ENCODE peak calls at places on chromosomes 3 and 15, in nine cellular contexts. S is substantia nigra; E is psoas muscle; B is cardiac muscle cell; O is astrocyte; C is CD8-positive, alpha-beta T cell; G is hepatocyte; H is breast epithelium; M is prostate gland. Q is an unnamed sample.

GRCh38 chr15:23397779-23398178 is 43.2 kb downstream of the GOLGA8S start:
- DNase-seq in G (no peak), B (no peak), C (no peak), M (peak), E (no peak), O (no peak), S (no peak), H (no peak), Q (no peak)

GRCh38 chr3:130841357-130841756 is 52.5 kb upstream of the ATP2C1 start:
- DNase-seq in C (no peak), S (no peak), B (no peak), O (peak), G (no peak), H (no peak), E (no peak), M (no peak), Q (no peak)

GRCh38 chr3:15440891-15441290 is 13.5 kb downstream of the EAF1 start:
- DNase-seq in B (peak), C (no peak), E (no peak), S (no peak), G (no peak), H (no peak), M (no peak), O (no peak), Q (no peak)

GRCh38 chr3:72844436-72844999 is 3.7 kb downstream of the SHQ1 start:
- DNase-seq in S (no peak), E (no peak), O (peak), B (peak), C (no peak), H (no peak), G (no peak), M (no peak), Q (no peak)

GRCh38 chr3:94137377-94137776 is 74.5 kb downstream of the NSUN3 start:
- DNase-seq in G (no peak), C (no peak), O (peak), H (no peak), B (no peak), E (no peak), M (no peak), S (no peak), Q (no peak)

GRCh38 chr3:30286007-30286669 is 320.3 kb upstream of the TGFBR2 start:
- DNase-seq in H (peak), S (no peak), C (no peak), G (peak), B (peak), M (peak), O (peak), E (peak), Q (no peak)

GRCh38 chr3:66038726-66039589 is at the start of gene MAGI1:
- DNase-seq in H (peak), C (no peak), S (peak), B (peak), O (peak), G (peak), M (peak), E (peak), Q (no peak)

GRCh38 chr3:38141952-38142273 is 3.5 kb downstream of the MYD88 start:
- DNase-seq in O (no peak), B (no peak), S (no peak), H (no peak), M (no peak), E (no peak), C (no peak), G (no peak), Q (no peak)

GRCh38 chr3:21876742-21877141 is 125.7 kb upstream of the ZNF385D start:
- DNase-seq in O (no peak), S (no peak), G (no peak), C (no peak), M (no peak), B (no peak), H (no peak), E (no peak), Q (no peak)

GRCh38 chr15:94387854-94388441 is 156.6 kb downstream of the MCTP2 start:
- DNase-seq in G (no peak), H (no peak), S (no peak), O (no peak), B (no peak), C (no peak), M (no peak), E (no peak), Q (no peak)

GRCh38 chr15:81752149-81752942 is 293.5 kb downstream of the MEX3B start:
- DNase-seq in O (no peak), B (peak), S (no peak), C (no peak), E (peak), G (peak), H (peak), M (peak), Q (no peak)

GRCh38 chr15:89724621-89725020 is 26.4 kb downstream of the MESP1 start:
- DNase-seq in B (no peak), C (no peak), O (no peak), G (no peak), M (no peak), H (no peak), S (no peak), E (no peak), Q (no peak)

GRCh38 chr3:55252921-55253320 is 234.2 kb downstream of the WNT5A start:
- DNase-seq in O (peak), B (no peak), E (no peak), G (no peak), M (no peak), H (no peak), S (no peak), C (no peak), Q (no peak)

GRCh38 chr3:42544492-42545283 is 37.1 kb downstream of the SEC22C start:
- DNase-seq in H (peak), S (no peak), O (no peak), M (peak), E (no peak), B (no peak), G (peak), C (no peak), Q (no peak)

GRCh38 chr3:170154569-170155143 is 26.9 kb downstream of the PHC3 start:
- DNase-seq in H (no peak), C (no peak), G (no peak), S (no peak), O (no peak), M (no peak), E (no peak), B (no peak), Q (no peak)

GRCh38 chr3:128784228-128784627 is 58.2 kb downstream of the RAB7A start:
- DNase-seq in M (no peak), E (peak), S (no peak), G (peak), O (no peak), C (peak), H (no peak), B (peak), Q (peak)

GRCh38 chr15:85312925-85313324 is 67.5 kb upstream of the AKAP13 start:
- DNase-seq in S (no peak), B (peak), M (no peak), C (no peak), G (no peak), H (no peak), E (no peak), O (no peak), Q (no peak)

GRCh38 chr15:73996939-73997338 is 2.4 kb downstream of the PML start:
- DNase-seq in M (no peak), E (no peak), C (no peak), B (peak), G (no peak), H (no peak), O (no peak), S (no peak), Q (no peak)

GRCh38 chr3:64342940-64343691 is 117.8 kb upstream of the PRICKLE2 start:
- DNase-seq in G (peak), E (no peak), C (no peak), M (no peak), B (peak), S (no peak), O (peak), H (peak), Q (no peak)

GRCh38 chr3:147361671-147362420 is 44.5 kb downstream of the ZIC4 start:
- DNase-seq in O (no peak), C (no peak), B (peak), E (peak), M (no peak), G (peak), S (no peak), H (no peak), Q (no peak)

GRCh38 chr3:2851835-2852234 is 258.3 kb downstream of the IL5RA start:
- DNase-seq in H (no peak), O (no peak), S (no peak), C (no peak), B (no peak), M (no peak), E (peak), G (peak), Q (no peak)

GRCh38 chr15:98523912-98524255 is 124.5 kb upstream of the IGF1R start:
- DNase-seq in C (no peak), M (no peak), S (no peak), H (no peak), E (no peak), B (no peak), O (no peak), G (no peak), Q (no peak)

GRCh38 chr3:141093971-141094401 is 42.8 kb downstream of the SPSB4 start:
- DNase-seq in S (no peak), M (peak), E (peak), B (peak), C (no peak), O (peak), G (no peak), H (peak), Q (no peak)

GRCh38 chr3:44104668-44105321 is 136.9 kb upstream of the TOPAZ1 start:
- DNase-seq in H (no peak), C (no peak), B (peak), S (no peak), M (no peak), O (peak), G (peak), E (no peak), Q (no peak)

GRCh38 chr15:90393040-90393439 is 5.0 kb downstream of the IQGAP1 start:
- DNase-seq in M (no peak), H (no peak), C (no peak), B (no peak), G (no peak), O (no peak), E (no peak), S (no peak), Q (no peak)

GRCh38 chr15:70494861-70495571 is 268.3 kb downstream of the UACA start:
- DNase-seq in M (no peak), S (no peak), B (peak), H (no peak), E (no peak), G (peak), C (no peak), O (peak), Q (no peak)

GRCh38 chr3:89315750-89316149 is 208.3 kb downstream of the EPHA3 start:
- DNase-seq in S (no peak), B (no peak), H (no peak), C (no peak), E (no peak), G (no peak), M (no peak), O (peak), Q (no peak)

GRCh38 chr3:110454066-110454465 is 617.5 kb upstream of the NECTIN3 start:
- DNase-seq in S (no peak), E (no peak), G (no peak), B (no peak), O (no peak), H (no peak), M (no peak), C (no peak), Q (no peak)

GRCh38 chr3:8280161-8280560 is 221.5 kb upstream of the LMCD1 start:
- DNase-seq in C (no peak), S (no peak), H (no peak), M (no peak), G (no peak), B (no peak), E (no peak), O (no peak), Q (no peak)

GRCh38 chr3:49469037-49469875 is 811 bp upstream of the DAG1 start:
- DNase-seq in G (peak), B (peak), S (no peak), H (peak), O (peak), E (peak), C (no peak), M (peak), Q (no peak)

GRCh38 chr3:156770699-156771414 is 55.3 kb upstream of the LEKR1 start:
- DNase-seq in H (no peak), O (no peak), G (no peak), S (no peak), M (no peak), C (no peak), E (no peak), B (no peak), Q (no peak)

GRCh38 chr3:156536524-156537316 is 18.2 kb downstream of the SSR3 start:
- DNase-seq in C (no peak), O (peak), M (no peak), H (no peak), G (no peak), B (no peak), E (no peak), S (no peak), Q (no peak)

GRCh38 chr15:56464893-56465520 is at the start of gene MNS1:
- DNase-seq in E (peak), G (peak), H (peak), M (peak), O (peak), B (peak), S (peak), C (peak), Q (no peak)

GRCh38 chr3:114221165-114221880 is 16.1 kb downstream of the ZNF80 start:
- DNase-seq in G (no peak), S (no peak), E (no peak), B (peak), H (no peak), C (no peak), O (peak), M (no peak), Q (peak)

GRCh38 chr3:149186219-149186618 is 35.4 kb downstream of the CP start:
- DNase-seq in C (no peak), G (no peak), S (no peak), E (no peak), H (no peak), O (no peak), B (no peak), M (no peak), Q (no peak)

GRCh38 chr3:102192575-102192974 is 242.2 kb upstream of the ZPLD1 start:
- DNase-seq in G (no peak), C (no peak), O (no peak), M (no peak), E (no peak), H (no peak), S (no peak), B (no peak), Q (no peak)

GRCh38 chr3:48271763-48272498 is 31.0 kb downstream of the ZNF589 start:
- DNase-seq in H (no peak), B (no peak), M (no peak), C (no peak), S (no peak), E (no peak), O (no peak), G (no peak), Q (no peak)
- H3K27ac ChIP-seq in H (no peak), B (no peak), M (no peak), C (no peak), S (no peak), E (no peak), O (no peak), G (no peak), Q (no peak)

DNA sequence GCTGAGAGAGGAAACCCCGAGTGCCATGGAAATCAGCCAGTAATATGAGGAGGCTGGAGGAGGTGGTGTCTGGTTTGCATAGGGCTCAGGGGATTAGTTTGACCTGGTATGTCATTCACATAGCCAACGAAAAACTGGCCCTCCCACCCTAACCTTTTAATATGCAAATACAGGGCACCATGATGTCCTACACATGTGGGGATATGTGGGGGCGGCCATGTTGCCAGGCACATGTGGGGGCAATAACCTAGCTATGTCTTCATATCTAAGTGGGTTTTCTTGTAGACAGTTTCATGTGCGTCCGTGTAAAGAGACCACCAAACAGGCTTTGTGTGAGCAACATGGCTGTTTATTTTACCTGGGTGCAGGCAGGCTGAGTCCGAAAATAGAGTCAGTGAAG is 110.1 kb downstream of the MOBP start:
- DNase-seq in G (no peak), B (no peak), C (no peak), E (no peak), H (no peak), O (no peak), M (no peak), S (no peak), Q (no peak)
- H3K27ac ChIP-seq in G (no peak), B (no peak), C (no peak), E (no peak), H (no peak), O (no peak), M (no peak), S (no peak), Q (no peak)

DNA sequence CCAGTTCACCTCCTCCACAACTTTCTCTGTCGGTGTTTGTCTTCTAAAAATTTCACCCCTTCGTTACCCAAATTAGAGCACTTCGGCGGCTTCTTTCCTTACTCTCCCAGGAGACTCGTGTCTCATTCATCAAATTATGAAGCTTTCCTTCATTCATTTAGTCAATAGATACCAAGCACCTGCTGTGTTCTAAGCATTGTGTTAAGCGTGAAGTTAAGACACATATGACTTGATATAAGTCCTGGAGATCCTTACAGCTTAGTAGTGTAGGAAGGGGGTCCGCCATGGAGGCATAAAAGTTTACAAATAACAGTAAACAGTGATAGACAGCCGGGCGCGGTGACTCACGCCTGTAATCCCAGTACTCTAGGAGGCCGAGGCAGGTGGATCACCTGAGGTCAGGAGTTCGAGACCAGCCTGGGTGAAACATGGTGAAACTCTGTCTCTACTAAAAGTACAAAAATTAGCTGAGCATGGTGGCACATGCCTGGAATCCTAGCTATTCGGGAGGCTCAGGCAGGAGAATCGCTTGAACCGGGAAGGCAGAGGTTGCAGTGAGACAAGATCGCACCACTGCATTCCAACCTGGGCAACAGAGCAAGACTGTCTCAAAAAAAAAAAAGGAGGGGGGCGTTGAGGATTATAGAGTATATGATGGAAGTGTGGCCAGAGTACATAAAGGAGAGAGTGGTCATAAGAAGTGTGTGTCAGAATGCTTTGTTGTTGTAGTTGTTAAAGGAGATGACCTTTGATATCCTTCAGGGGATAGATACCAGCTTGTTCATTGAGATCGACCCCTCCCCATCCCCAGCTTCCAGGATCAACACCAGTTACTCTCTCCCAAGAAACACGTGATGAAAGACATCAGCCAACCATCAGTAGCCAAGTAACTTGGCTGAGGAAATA is 744 bp upstream of the CCDC32 start:
- DNase-seq in H (no peak), M (no peak), G (no peak), O (no peak), E (no peak), B (no peak), S (no peak), C (no peak), Q (no peak)
- H3K27ac ChIP-seq in H (peak), M (peak), G (peak), O (no peak), E (peak), B (peak), S (peak), C (peak), Q (peak)

GRCh38 chr15:66502491-66502890 is 2.2 kb downstream of the RPL4 start:
- DNase-seq in O (no peak), H (no peak), C (no peak), E (no peak), S (no peak), G (no peak), B (no peak), M (no peak), Q (no peak)

GRCh38 chr15:66498501-66499386 is 1.2 kb upstream of the SNAPC5 start:
- DNase-seq in S (no peak), G (peak), M (no peak), B (peak), H (no peak), C (no peak), E (no peak), O (peak), Q (no peak)

GRCh38 chr15:66496951-66497501 is 536 bp downstream of the SNAPC5 start:
- DNase-seq in G (no peak), B (no peak), M (no peak), E (no peak), S (no peak), H (no peak), O (no peak), C (no peak), Q (no peak)

GRCh38 chr15:66494262-66494661 is 3.3 kb downstream of the SNAPC5 start:
- DNase-seq in C (no peak), M (no peak), G (no peak), B (no peak), E (no peak), H (no peak), O (no peak), S (no peak), Q (no peak)

DNA sequence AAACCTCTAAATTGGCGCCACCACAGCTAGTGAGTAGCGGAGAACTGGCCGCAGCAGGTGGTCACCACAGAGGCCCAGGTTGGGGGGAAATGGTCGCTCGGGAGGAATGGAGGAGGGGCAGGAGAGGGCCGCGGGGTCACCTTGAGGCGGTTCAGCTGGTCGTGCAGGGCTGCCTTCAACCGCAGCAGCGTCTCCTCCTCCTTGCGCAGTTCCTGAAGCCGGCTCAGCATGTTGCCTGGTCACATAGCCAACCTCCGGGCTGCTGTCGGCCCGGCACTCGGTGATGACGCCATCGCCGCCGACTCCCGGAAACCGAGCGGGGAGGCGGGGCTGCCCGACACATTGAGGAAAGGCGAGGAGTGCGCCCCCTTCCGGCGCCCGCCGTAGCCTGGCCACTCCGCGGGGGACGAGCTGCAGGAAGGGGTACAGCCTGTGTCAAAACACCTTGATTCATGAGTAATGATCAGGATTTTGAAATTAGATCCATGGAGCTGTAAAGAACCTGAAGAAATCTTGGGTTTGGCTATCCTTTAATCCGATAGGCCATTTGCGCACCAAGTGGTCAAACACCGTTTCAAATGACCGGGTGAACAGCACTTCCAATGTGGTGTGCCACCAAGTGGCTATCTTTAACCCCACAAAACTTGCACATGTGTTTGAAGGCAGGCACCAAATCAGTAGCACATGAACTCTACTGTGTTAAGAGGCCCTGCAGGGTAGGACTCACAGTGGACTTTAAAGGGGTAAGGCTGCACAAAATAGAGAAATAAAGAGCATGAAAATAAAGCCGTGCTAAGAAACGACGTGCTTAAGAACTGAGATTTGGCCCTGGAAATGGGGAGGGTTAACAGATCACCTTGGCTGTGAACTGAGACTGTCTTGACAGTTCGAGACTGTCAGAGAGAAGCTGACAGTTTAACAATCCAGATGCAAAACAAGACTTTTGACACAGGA is at the start of gene SNAPC5:
- DNase-seq in S (peak), E (peak), B (peak), H (peak), M (peak), G (peak), O (peak), C (peak), Q (peak)
- H3K27ac ChIP-seq in S (peak), E (peak), B (peak), H (peak), M (peak), G (peak), O (peak), C (peak), Q (peak)

Q was measured in CD4-positive, alpha-beta T cell.